ENCODE peak calls at places on chromosome 12, in six cellular contexts. One of them, this sample, is unnamed.

GRCh38 chr12:94180558-94181296 is 32.4 kb downstream of the PLXNC1 start:
- ATAC-seq in SK-N-SH treated with all-trans-retinoic acid at 6 μM for 48 hours: no peak
- ATAC-seq in IMR-90: no peak
- ATAC-seq in activated CD4-positive, CD25-positive, alpha-beta regulatory T cell treated with anti-CD3 and anti-CD28 coated beads, Interleukin-2, amount 50 U/mL, for 24 hours: peak; percentile 49
- ATAC-seq in pancreas: peak; percentile 86
- ATAC-seq in right cardiac atrium: no peak
- ATAC-seq in this sample: no peak

GRCh38 chr12:66144796-66145754 is 14.5 kb upstream of the LLPH start:
- ATAC-seq in SK-N-SH treated with all-trans-retinoic acid at 6 μM for 48 hours: peak; percentile 70
- ATAC-seq in IMR-90: peak; percentile 75
- ATAC-seq in activated CD4-positive, CD25-positive, alpha-beta regulatory T cell treated with anti-CD3 and anti-CD28 coated beads, Interleukin-2, amount 50 U/mL, for 24 hours: no peak
- ATAC-seq in pancreas: peak; percentile 98
- ATAC-seq in right cardiac atrium: peak; percentile 89
- ATAC-seq in this sample: peak; percentile 90

GRCh38 chr12:69163681-69164362 is 75.5 kb upstream of the CPSF6 start:
- ATAC-seq in SK-N-SH treated with all-trans-retinoic acid at 6 μM for 48 hours: no peak
- ATAC-seq in IMR-90: no peak
- ATAC-seq in activated CD4-positive, CD25-positive, alpha-beta regulatory T cell treated with anti-CD3 and anti-CD28 coated beads, Interleukin-2, amount 50 U/mL, for 24 hours: no peak
- ATAC-seq in pancreas: no peak
- ATAC-seq in right cardiac atrium: no peak
- ATAC-seq in this sample: no peak

GRCh38 chr12:27754795-27755194 is 25.2 kb upstream of the KLHL42 start:
- ATAC-seq in SK-N-SH treated with all-trans-retinoic acid at 6 μM for 48 hours: no peak
- ATAC-seq in IMR-90: no peak
- ATAC-seq in activated CD4-positive, CD25-positive, alpha-beta regulatory T cell treated with anti-CD3 and anti-CD28 coated beads, Interleukin-2, amount 50 U/mL, for 24 hours: no peak
- ATAC-seq in pancreas: peak; percentile 74
- ATAC-seq in right cardiac atrium: no peak
- ATAC-seq in this sample: no peak

GRCh38 chr12:75953312-75953906 is 78.2 kb downstream of the PHLDA1 start:
- ATAC-seq in SK-N-SH treated with all-trans-retinoic acid at 6 μM for 48 hours: peak; percentile 67
- ATAC-seq in IMR-90: peak; percentile 55
- ATAC-seq in activated CD4-positive, CD25-positive, alpha-beta regulatory T cell treated with anti-CD3 and anti-CD28 coated beads, Interleukin-2, amount 50 U/mL, for 24 hours: no peak
- ATAC-seq in pancreas: peak; percentile 65
- ATAC-seq in right cardiac atrium: no peak
- ATAC-seq in this sample: peak; percentile 21

GRCh38 chr12:46610754-46611153 is 215.0 kb downstream of the SLC38A4 start:
- ATAC-seq in SK-N-SH treated with all-trans-retinoic acid at 6 μM for 48 hours: no peak
- ATAC-seq in IMR-90: no peak
- ATAC-seq in activated CD4-positive, CD25-positive, alpha-beta regulatory T cell treated with anti-CD3 and anti-CD28 coated beads, Interleukin-2, amount 50 U/mL, for 24 hours: no peak
- ATAC-seq in pancreas: no peak
- ATAC-seq in right cardiac atrium: no peak
- ATAC-seq in this sample: no peak

GRCh38 chr12:110012137-110012536 is 12.9 kb downstream of the ANKRD13A start:
- ATAC-seq in SK-N-SH treated with all-trans-retinoic acid at 6 μM for 48 hours: no peak
- ATAC-seq in IMR-90: no peak
- ATAC-seq in activated CD4-positive, CD25-positive, alpha-beta regulatory T cell treated with anti-CD3 and anti-CD28 coated beads, Interleukin-2, amount 50 U/mL, for 24 hours: no peak
- ATAC-seq in pancreas: no peak
- ATAC-seq in right cardiac atrium: no peak
- ATAC-seq in this sample: peak; percentile 69

GRCh38 chr12:53482626-53483165 is 16.6 kb downstream of the MAP3K12 start:
- ATAC-seq in SK-N-SH treated with all-trans-retinoic acid at 6 μM for 48 hours: peak; percentile 0
- ATAC-seq in IMR-90: no peak
- ATAC-seq in activated CD4-positive, CD25-positive, alpha-beta regulatory T cell treated with anti-CD3 and anti-CD28 coated beads, Interleukin-2, amount 50 U/mL, for 24 hours: no peak
- ATAC-seq in pancreas: no peak
- ATAC-seq in right cardiac atrium: peak; percentile 30
- ATAC-seq in this sample: peak; percentile 12

GRCh38 chr12:41407240-41407799 is 219.2 kb downstream of the PDZRN4 start:
- ATAC-seq in SK-N-SH treated with all-trans-retinoic acid at 6 μM for 48 hours: no peak
- ATAC-seq in IMR-90: no peak
- ATAC-seq in activated CD4-positive, CD25-positive, alpha-beta regulatory T cell treated with anti-CD3 and anti-CD28 coated beads, Interleukin-2, amount 50 U/mL, for 24 hours: no peak
- ATAC-seq in pancreas: peak; percentile 70
- ATAC-seq in right cardiac atrium: no peak
- ATAC-seq in this sample: no peak

GRCh38 chr12:110532644-110533043 is 30.5 kb downstream of the RAD9B start:
- ATAC-seq in SK-N-SH treated with all-trans-retinoic acid at 6 μM for 48 hours: no peak
- ATAC-seq in IMR-90: no peak
- ATAC-seq in activated CD4-positive, CD25-positive, alpha-beta regulatory T cell treated with anti-CD3 and anti-CD28 coated beads, Interleukin-2, amount 50 U/mL, for 24 hours: no peak
- ATAC-seq in pancreas: no peak
- ATAC-seq in right cardiac atrium: no peak
- ATAC-seq in this sample: peak; percentile 74

GRCh38 chr12:131274061-131274460 is 320.4 kb downstream of the ADGRD1 start:
- ATAC-seq in SK-N-SH treated with all-trans-retinoic acid at 6 μM for 48 hours: no peak
- ATAC-seq in IMR-90: no peak
- ATAC-seq in activated CD4-positive, CD25-positive, alpha-beta regulatory T cell treated with anti-CD3 and anti-CD28 coated beads, Interleukin-2, amount 50 U/mL, for 24 hours: no peak
- ATAC-seq in pancreas: no peak
- ATAC-seq in right cardiac atrium: no peak
- ATAC-seq in this sample: no peak

GRCh38 chr12:72031066-72031465 is 92.4 kb downstream of the TPH2 start:
- ATAC-seq in SK-N-SH treated with all-trans-retinoic acid at 6 μM for 48 hours: no peak
- ATAC-seq in IMR-90: no peak
- ATAC-seq in activated CD4-positive, CD25-positive, alpha-beta regulatory T cell treated with anti-CD3 and anti-CD28 coated beads, Interleukin-2, amount 50 U/mL, for 24 hours: no peak
- ATAC-seq in pancreas: no peak
- ATAC-seq in right cardiac atrium: no peak
- ATAC-seq in this sample: no peak

GRCh38 chr12:110791589-110791988 is 48.9 kb upstream of the PPP1CC start:
- ATAC-seq in SK-N-SH treated with all-trans-retinoic acid at 6 μM for 48 hours: no peak
- ATAC-seq in IMR-90: no peak
- ATAC-seq in activated CD4-positive, CD25-positive, alpha-beta regulatory T cell treated with anti-CD3 and anti-CD28 coated beads, Interleukin-2, amount 50 U/mL, for 24 hours: no peak
- ATAC-seq in pancreas: no peak
- ATAC-seq in right cardiac atrium: no peak
- ATAC-seq in this sample: peak; percentile 65

GRCh38 chr12:93200291-93200917 is 177.3 kb upstream of the NUDT4 start:
- ATAC-seq in SK-N-SH treated with all-trans-retinoic acid at 6 μM for 48 hours: no peak
- ATAC-seq in IMR-90: no peak
- ATAC-seq in activated CD4-positive, CD25-positive, alpha-beta regulatory T cell treated with anti-CD3 and anti-CD28 coated beads, Interleukin-2, amount 50 U/mL, for 24 hours: no peak
- ATAC-seq in pancreas: peak; percentile 16
- ATAC-seq in right cardiac atrium: no peak
- ATAC-seq in this sample: no peak

This sample was measured in esophagus mucosa.